ENCODE peak calls at places on chromosomes 1 and 21, in nine cellular contexts. One of them, this sample, is unnamed.
A peak's percentile ranks its signal among the peaks of the same experiment; 100 is the strongest.

GRCh38 chr21:37792046-37792445 is 124.2 kb downstream of the KCNJ6 start:
- DNase-seq in ovary: no peak
- DNase-seq in H1: no peak
- DNase-seq in gastrocnemius medialis: no peak
- DNase-seq in spleen: no peak
- DNase-seq in lower leg skin: no peak
- DNase-seq in HCT116: no peak
- DNase-seq in IMR-90: peak; percentile 52
- DNase-seq in NB4: no peak
- DNase-seq in this sample: no peak

GRCh38 chr21:36575306-36575705 is 95.4 kb upstream of the CLDN14 start:
- DNase-seq in ovary: no peak
- DNase-seq in H1: no peak
- DNase-seq in NB4: peak; percentile 22
- DNase-seq in gastrocnemius medialis: no peak
- DNase-seq in spleen: no peak
- DNase-seq in lower leg skin: no peak
- DNase-seq in HCT116: no peak
- DNase-seq in IMR-90: no peak
- DNase-seq in this sample: no peak

GRCh38 chr21:45309069-45309521 is 21.4 kb upstream of the POFUT2 start:
- DNase-seq in gastrocnemius medialis: no peak
- DNase-seq in lower leg skin: no peak
- DNase-seq in HCT116: no peak
- DNase-seq in H1: peak; percentile 39
- DNase-seq in spleen: peak; percentile 86
- DNase-seq in NB4: peak; percentile 79
- DNase-seq in IMR-90: peak; percentile 64
- DNase-seq in ovary: peak; percentile 89
- DNase-seq in this sample: no peak

GRCh38 chr1:53740621-53741105 is 1.7 kb upstream of the GLIS1 start:
- DNase-seq in HCT116: no peak
- DNase-seq in spleen: no peak
- DNase-seq in IMR-90: peak; percentile 87
- DNase-seq in NB4: no peak
- DNase-seq in gastrocnemius medialis: no peak
- DNase-seq in lower leg skin: no peak
- DNase-seq in ovary: no peak
- DNase-seq in H1: no peak
- DNase-seq in this sample: no peak

GRCh38 chr1:116231752-116232151 is 120.6 kb downstream of the MAB21L3 start:
- DNase-seq in NB4: no peak
- DNase-seq in H1: no peak
- DNase-seq in IMR-90: no peak
- DNase-seq in gastrocnemius medialis: no peak
- DNase-seq in spleen: no peak
- DNase-seq in lower leg skin: no peak
- DNase-seq in HCT116: no peak
- DNase-seq in ovary: no peak
- DNase-seq in this sample: no peak

GRCh38 chr1:52632732-52633290 is at the start of gene SHISAL2A:
- DNase-seq in NB4: peak; percentile 67
- DNase-seq in lower leg skin: no peak
- DNase-seq in spleen: peak; percentile 95
- DNase-seq in gastrocnemius medialis: no peak
- DNase-seq in ovary: peak; percentile 45
- DNase-seq in H1: no peak
- DNase-seq in IMR-90: no peak
- DNase-seq in HCT116: no peak
- DNase-seq in this sample: peak; percentile 46

GRCh38 chr1:26349196-26349885 is 4.6 kb downstream of the CRYBG2 start:
- DNase-seq in spleen: no peak
- DNase-seq in NB4: no peak
- DNase-seq in lower leg skin: no peak
- DNase-seq in ovary: no peak
- DNase-seq in H1: no peak
- DNase-seq in IMR-90: peak; percentile 81
- DNase-seq in HCT116: no peak
- DNase-seq in gastrocnemius medialis: no peak
- DNase-seq in this sample: no peak

GRCh38 chr1:72000809-72001208 is 281.5 kb downstream of the NEGR1 start:
- DNase-seq in gastrocnemius medialis: no peak
- DNase-seq in IMR-90: peak; percentile 34
- DNase-seq in NB4: no peak
- DNase-seq in ovary: no peak
- DNase-seq in spleen: no peak
- DNase-seq in HCT116: no peak
- DNase-seq in H1: peak; percentile 1
- DNase-seq in lower leg skin: no peak
- DNase-seq in this sample: no peak

GRCh38 chr21:31235671-31236450 is 108.2 kb downstream of the TIAM1 start:
- DNase-seq in lower leg skin: no peak
- DNase-seq in HCT116: no peak
- DNase-seq in gastrocnemius medialis: no peak
- DNase-seq in spleen: no peak
- DNase-seq in IMR-90: no peak
- DNase-seq in ovary: no peak
- DNase-seq in H1: no peak
- DNase-seq in NB4: no peak
- DNase-seq in this sample: no peak

GRCh38 chr1:7418442-7419080 is 352.5 kb upstream of the VAMP3 start:
- DNase-seq in IMR-90: no peak
- DNase-seq in HCT116: no peak
- DNase-seq in ovary: peak; percentile 11
- DNase-seq in lower leg skin: peak; percentile 69
- DNase-seq in H1: no peak
- DNase-seq in spleen: peak; percentile 44
- DNase-seq in gastrocnemius medialis: no peak
- DNase-seq in NB4: no peak
- DNase-seq in this sample: no peak

GRCh38 chr1:94705755-94706154 is 114.4 kb upstream of the SLC44A3 start:
- DNase-seq in IMR-90: no peak
- DNase-seq in NB4: no peak
- DNase-seq in spleen: no peak
- DNase-seq in gastrocnemius medialis: no peak
- DNase-seq in HCT116: no peak
- DNase-seq in ovary: no peak
- DNase-seq in lower leg skin: no peak
- DNase-seq in H1: no peak
- DNase-seq in this sample: no peak

GRCh38 chr1:21673277-21673780 is 4.2 kb upstream of the RAP1GAP start:
- DNase-seq in IMR-90: peak; percentile 25
- DNase-seq in spleen: peak; percentile 47
- DNase-seq in gastrocnemius medialis: no peak
- DNase-seq in HCT116: no peak
- DNase-seq in lower leg skin: peak; percentile 88
- DNase-seq in H1: no peak
- DNase-seq in NB4: peak; percentile 54
- DNase-seq in ovary: peak; percentile 66
- DNase-seq in this sample: no peak

GRCh38 chr1:151620286-151620685 is 8.4 kb downstream of the SNX27 start:
- DNase-seq in IMR-90: peak; percentile 74
- DNase-seq in ovary: no peak
- DNase-seq in spleen: no peak
- DNase-seq in H1: no peak
- DNase-seq in NB4: peak; percentile 20
- DNase-seq in HCT116: no peak
- DNase-seq in lower leg skin: no peak
- DNase-seq in gastrocnemius medialis: peak; percentile 37
- DNase-seq in this sample: no peak

GRCh38 chr1:150151291-150152181 is 1.8 kb downstream of the PLEKHO1 start:
- DNase-seq in HCT116: no peak
- DNase-seq in IMR-90: no peak
- DNase-seq in lower leg skin: peak; percentile 85
- DNase-seq in spleen: peak; percentile 94
- DNase-seq in H1: no peak
- DNase-seq in ovary: peak; percentile 51
- DNase-seq in gastrocnemius medialis: no peak
- DNase-seq in NB4: peak; percentile 73
- DNase-seq in this sample: no peak
- TF ChIP-seq POLR2A in HCT116: no peak
- TF ChIP-seq POLR2A in IMR-90: no peak
- TF ChIP-seq POLR2A in lower leg skin: no peak
- TF ChIP-seq POLR2A in spleen: no peak
- TF ChIP-seq POLR2A in H1: peak; percentile 13
- TF ChIP-seq POLR2A in ovary: no peak
- TF ChIP-seq POLR2A in gastrocnemius medialis: no peak
- TF ChIP-seq POLR2A in NB4: no peak
- TF ChIP-seq POLR2A in this sample: peak; percentile 78

GRCh38 chr1:228107636-228108035 is 1.5 kb downstream of the MRPL55 start:
- DNase-seq in gastrocnemius medialis: no peak
- DNase-seq in H1: no peak
- DNase-seq in spleen: peak; percentile 83
- DNase-seq in IMR-90: no peak
- DNase-seq in lower leg skin: peak; percentile 82
- DNase-seq in HCT116: no peak
- DNase-seq in ovary: no peak
- DNase-seq in NB4: no peak
- DNase-seq in this sample: no peak
- TF ChIP-seq POLR2A in gastrocnemius medialis: no peak
- TF ChIP-seq POLR2A in H1: no peak
- TF ChIP-seq POLR2A in spleen: no peak
- TF ChIP-seq POLR2A in IMR-90: no peak
- TF ChIP-seq POLR2A in lower leg skin: no peak
- TF ChIP-seq POLR2A in HCT116: no peak
- TF ChIP-seq POLR2A in ovary: no peak
- TF ChIP-seq POLR2A in NB4: no peak
- TF ChIP-seq POLR2A in this sample: no peak

DNA sequence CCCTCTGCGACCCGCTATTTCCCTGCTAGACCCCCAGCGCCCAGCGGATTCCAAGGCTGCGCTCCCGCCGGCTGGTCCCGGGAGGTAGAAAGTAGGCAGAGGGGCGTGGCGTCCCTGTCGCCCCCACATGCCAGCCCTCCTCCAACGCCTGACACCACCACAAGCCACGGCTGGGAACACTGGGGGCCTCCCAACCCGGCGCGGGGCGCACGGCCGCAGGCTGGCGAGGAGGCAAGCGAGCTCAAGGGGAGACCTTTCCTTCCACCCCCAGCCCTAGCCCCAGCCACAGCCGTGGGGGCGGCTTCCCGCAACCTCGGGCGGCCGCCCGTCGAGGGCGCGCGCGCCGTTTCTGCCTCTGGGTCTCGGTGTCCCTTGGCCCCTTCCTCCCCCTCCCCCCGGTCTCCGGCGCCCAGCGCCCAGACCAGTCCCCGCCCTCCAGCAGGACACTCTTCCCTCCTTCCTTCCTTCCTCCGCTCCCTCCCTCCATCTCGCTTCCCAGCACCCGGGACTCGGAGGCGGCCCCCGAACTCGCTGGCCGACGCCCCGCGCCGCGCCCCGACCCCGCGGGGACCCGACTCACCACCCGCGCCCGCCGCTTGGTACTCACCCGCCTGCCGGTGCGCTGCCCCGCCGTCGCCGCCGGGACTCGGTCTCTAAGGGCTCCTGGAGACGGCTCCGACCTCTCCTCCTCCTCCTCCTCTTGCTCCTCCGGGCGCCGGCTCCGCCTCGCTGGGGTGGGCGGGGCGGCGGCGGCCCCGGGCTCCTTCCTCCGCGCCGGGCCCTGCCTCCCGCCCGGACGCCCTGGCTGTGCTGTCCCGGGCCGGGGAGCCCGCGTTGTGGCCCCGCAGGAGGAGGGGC is at the start of gene GNG12:
- DNase-seq in spleen: peak; percentile 82
- DNase-seq in NB4: no peak
- DNase-seq in IMR-90: peak; percentile 73
- DNase-seq in lower leg skin: peak; percentile 93
- DNase-seq in HCT116: peak; percentile 51
- DNase-seq in gastrocnemius medialis: peak; percentile 52
- DNase-seq in H1: peak; percentile 63
- DNase-seq in ovary: peak; percentile 83
- DNase-seq in this sample: peak; percentile 37
- TF ChIP-seq POLR2A in spleen: no peak
- TF ChIP-seq POLR2A in NB4: no peak
- TF ChIP-seq POLR2A in IMR-90: peak; percentile 66
- TF ChIP-seq POLR2A in lower leg skin: no peak
- TF ChIP-seq POLR2A in HCT116: peak; percentile 25
- TF ChIP-seq POLR2A in gastrocnemius medialis: peak; percentile 21
- TF ChIP-seq POLR2A in H1: no peak
- TF ChIP-seq POLR2A in ovary: peak; percentile 49
- TF ChIP-seq POLR2A in this sample: no peak

GRCh38 chr1:37473431-37474050 is 839 bp upstream of the ZC3H12A start:
- DNase-seq in IMR-90: no peak
- DNase-seq in gastrocnemius medialis: no peak
- DNase-seq in spleen: no peak
- DNase-seq in lower leg skin: no peak
- DNase-seq in HCT116: no peak
- DNase-seq in H1: no peak
- DNase-seq in ovary: peak; percentile 40
- DNase-seq in NB4: no peak
- DNase-seq in this sample: no peak

GRCh38 chr1:37474697-37475379 is 458 bp downstream of the ZC3H12A start:
- DNase-seq in IMR-90: no peak
- DNase-seq in ovary: peak; percentile 74
- DNase-seq in lower leg skin: no peak
- DNase-seq in H1: no peak
- DNase-seq in NB4: no peak
- DNase-seq in gastrocnemius medialis: no peak
- DNase-seq in spleen: peak; percentile 89
- DNase-seq in HCT116: no peak
- DNase-seq in this sample: no peak

GRCh38 chr1:37475380-37476086 is 1.2 kb downstream of the ZC3H12A start:
- DNase-seq in lower leg skin: no peak
- DNase-seq in H1: no peak
- DNase-seq in spleen: peak; percentile 81
- DNase-seq in gastrocnemius medialis: no peak
- DNase-seq in IMR-90: no peak
- DNase-seq in ovary: peak; percentile 44
- DNase-seq in HCT116: no peak
- DNase-seq in NB4: peak; percentile 39
- DNase-seq in this sample: no peak

GRCh38 chr1:37472994-37473393 is 1.4 kb upstream of the ZC3H12A start:
- DNase-seq in ovary: no peak
- DNase-seq in spleen: no peak
- DNase-seq in NB4: no peak
- DNase-seq in gastrocnemius medialis: no peak
- DNase-seq in lower leg skin: no peak
- DNase-seq in HCT116: no peak
- DNase-seq in IMR-90: no peak
- DNase-seq in H1: no peak
- DNase-seq in this sample: no peak

DNA sequence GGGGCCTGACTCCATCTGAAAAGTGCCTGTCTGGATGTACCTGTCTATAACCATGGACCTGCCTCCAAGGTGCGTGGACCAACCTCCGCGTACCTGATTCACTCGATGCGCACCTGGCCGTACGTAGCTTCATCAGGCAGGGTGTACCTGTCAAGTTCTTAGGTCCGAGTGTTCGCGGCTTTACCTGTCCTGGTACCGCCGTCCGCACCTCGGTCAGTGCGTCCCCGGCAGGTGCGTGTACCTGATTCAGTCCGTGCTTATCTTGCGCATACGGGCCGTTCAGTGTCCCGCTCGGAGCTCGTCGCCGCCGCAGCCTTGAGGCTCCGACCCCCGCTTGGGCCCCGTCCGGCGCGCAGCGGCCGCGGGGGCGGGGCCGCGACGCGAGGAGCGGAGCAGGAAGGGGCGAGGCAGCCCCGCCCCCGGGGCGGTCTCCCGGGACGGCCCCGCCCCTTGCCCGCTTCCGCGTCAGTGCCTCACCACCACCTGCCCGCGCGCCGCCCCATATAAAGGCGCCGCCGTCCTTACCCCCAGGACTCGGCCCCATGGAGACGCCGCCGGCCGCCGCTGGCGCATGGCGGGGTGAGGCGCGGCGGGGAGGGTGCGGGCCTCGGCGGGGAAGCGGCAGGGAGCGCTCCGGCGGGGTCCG is at the start of gene ZC3H12A:
- DNase-seq in ovary: peak; percentile 95
- DNase-seq in H1: peak; percentile 70
- DNase-seq in gastrocnemius medialis: peak; percentile 79
- DNase-seq in HCT116: peak; percentile 75
- DNase-seq in spleen: peak; percentile 98
- DNase-seq in lower leg skin: peak; percentile 98
- DNase-seq in NB4: peak; percentile 93
- DNase-seq in IMR-90: peak; percentile 86
- DNase-seq in this sample: peak; percentile 97
- TF ChIP-seq POLR2A in ovary: peak; percentile 95
- TF ChIP-seq POLR2A in H1: no peak
- TF ChIP-seq POLR2A in gastrocnemius medialis: peak; percentile 99
- TF ChIP-seq POLR2A in HCT116: peak; percentile 64
- TF ChIP-seq POLR2A in spleen: peak; percentile 93
- TF ChIP-seq POLR2A in lower leg skin: no peak
- TF ChIP-seq POLR2A in NB4: peak; percentile 92
- TF ChIP-seq POLR2A in IMR-90: peak; percentile 99
- TF ChIP-seq POLR2A in this sample: peak; percentile 91

This sample was measured in GM12891.